ENCODE peak calls at places on chromosomes 13 and 19, in seven cellular contexts. B, A, X, R, G, V and Y are unnamed samples.

GRCh38 chr19:19179548-19180441 is 9.7 kb upstream of the MEF2B start:
- DNase-seq in B (no peak), A (no peak), G (no peak), R (no peak), V (peak), X (no peak), Y (no peak)

GRCh38 chr19:43432866-43433673 is 18.4 kb downstream of the TEX101 start:
- DNase-seq in R (peak), G (no peak), B (peak), X (peak), V (peak), A (no peak), Y (no peak)

GRCh38 chr13:23608704-23609413 is 38.6 kb downstream of the TNFRSF19 start:
- DNase-seq in X (no peak), G (no peak), B (peak), V (no peak), R (no peak), A (no peak), Y (no peak)

GRCh38 chr19:17490411-17490810 is 20.1 kb downstream of the SLC27A1 start:
- DNase-seq in R (no peak), V (no peak), G (no peak), B (no peak), A (no peak), X (no peak), Y (no peak)

GRCh38 chr19:29263305-29264080 is 50.5 kb upstream of the UQCRFS1 start:
- DNase-seq in V (peak), G (no peak), B (peak), A (no peak), X (peak), R (peak), Y (no peak)

GRCh38 chr19:42313096-42313839 is at the start of gene TMEM145:
- DNase-seq in A (no peak), G (no peak), X (peak), B (no peak), V (peak), R (peak), Y (no peak)

GRCh38 chr19:5093297-5093858 is 124.5 kb downstream of the KDM4B start:
- DNase-seq in R (no peak), G (no peak), A (no peak), X (no peak), B (no peak), V (peak), Y (no peak)

GRCh38 chr19:20079487-20079886 is 1.7 kb downstream of the ZNF90 start:
- DNase-seq in G (no peak), A (no peak), B (no peak), X (no peak), R (no peak), V (no peak), Y (no peak)

GRCh38 chr13:96252903-96253302 is 163.0 kb downstream of the HS6ST3 start:
- DNase-seq in A (no peak), V (peak), G (no peak), B (no peak), R (no peak), X (no peak), Y (no peak)

GRCh38 chr13:34507630-34508029 is 434.4 kb upstream of the NBEA start:
- DNase-seq in G (no peak), X (no peak), A (no peak), R (no peak), B (no peak), V (no peak), Y (no peak)

GRCh38 chr13:93227280-93227905 is 786 bp downstream of the GPC6 start:
- DNase-seq in X (no peak), A (no peak), B (no peak), G (no peak), V (peak), R (no peak), Y (no peak)

GRCh38 chr13:25898991-25899390 is 152.8 kb downstream of the SHISA2 start:
- DNase-seq in G (no peak), A (no peak), X (no peak), V (no peak), R (no peak), B (no peak), Y (no peak)

GRCh38 chr13:107301724-107302374 is 733.9 kb upstream of the ARGLU1 start:
- DNase-seq in X (no peak), V (no peak), B (no peak), R (no peak), G (no peak), A (no peak), Y (no peak)

GRCh38 chr13:75357576-75358295 is 124.2 kb downstream of the TBC1D4 start:
- DNase-seq in V (peak), X (peak), G (no peak), R (peak), A (no peak), B (no peak), Y (peak)

GRCh38 chr19:4528843-4529242 is 6.2 kb downstream of the PLIN5 start:
- DNase-seq in V (no peak), G (no peak), X (no peak), A (no peak), B (no peak), R (no peak), Y (no peak)

GRCh38 chr13:87820221-87820620 is 149.1 kb downstream of the SLITRK5 start:
- DNase-seq in A (no peak), B (no peak), G (no peak), R (no peak), X (no peak), V (no peak), Y (no peak)

GRCh38 chr19:38893341-38893771 is 6.1 kb downstream of the SIRT2 start:
- DNase-seq in R (no peak), V (no peak), A (no peak), B (no peak), X (no peak), G (no peak), Y (no peak)

GRCh38 chr13:50685491-50685890 is 158.0 kb downstream of the DLEU7 start:
- DNase-seq in R (peak), X (no peak), A (no peak), G (no peak), B (peak), V (peak), Y (no peak)

GRCh38 chr19:19531951-19532805 is 3.5 kb downstream of the YJEFN3 start:
- DNase-seq in X (peak), V (peak), G (no peak), B (peak), R (peak), A (no peak), Y (no peak)

GRCh38 chr19:39406656-39407393 is at the start of gene ZFP36:
- DNase-seq in G (no peak), V (peak), X (peak), B (peak), R (peak), A (peak), Y (no peak)

GRCh38 chr13:51793570-51794273 is 10.2 kb downstream of the DHRS12 start:
- DNase-seq in A (no peak), V (peak), R (peak), X (peak), G (no peak), B (no peak), Y (no peak)

GRCh38 chr13:101149735-101150380 is 266.4 kb downstream of the NALCN start:
- DNase-seq in V (peak), B (no peak), X (no peak), R (no peak), G (no peak), A (no peak), Y (no peak)

GRCh38 chr19:43752287-43752875 is 2.4 kb downstream of the SMG9 start:
- DNase-seq in V (no peak), G (no peak), X (no peak), A (no peak), R (no peak), B (no peak), Y (no peak)

GRCh38 chr19:11697284-11697855 is 41.4 kb downstream of the ZNF823 start:
- DNase-seq in X (no peak), R (no peak), B (no peak), V (no peak), G (no peak), A (no peak), Y (no peak)

GRCh38 chr19:18785179-18786124 is 5.7 kb downstream of the COMP start:
- DNase-seq in R (peak), V (peak), A (no peak), B (peak), G (no peak), X (peak), Y (no peak)

GRCh38 chr13:27966641-27967202 is 2.4 kb downstream of the CDX2 start:
- DNase-seq in G (no peak), B (no peak), V (no peak), A (no peak), X (no peak), R (no peak), Y (no peak)

GRCh38 chr13:85255978-85256377 is 543.2 kb downstream of the SLITRK6 start:
- DNase-seq in X (no peak), R (no peak), A (no peak), B (no peak), G (no peak), V (no peak), Y (no peak)

GRCh38 chr13:37412271-37412683 is 186.3 kb downstream of the POSTN start:
- DNase-seq in V (no peak), G (no peak), R (no peak), X (no peak), B (no peak), A (no peak), Y (no peak)

GRCh38 chr19:46388311-46389095 is 24.9 kb downstream of the CCDC8 start:
- DNase-seq in X (no peak), R (no peak), G (no peak), V (no peak), B (no peak), A (no peak), Y (no peak)

GRCh38 chr19:50509366-50509765 is 1.6 kb downstream of the JOSD2 start:
- DNase-seq in B (no peak), V (no peak), R (no peak), X (no peak), A (no peak), G (no peak), Y (no peak)

GRCh38 chr13:111902726-111903125 is 164.2 kb upstream of the SOX1 start:
- DNase-seq in B (no peak), G (no peak), V (no peak), X (no peak), A (no peak), R (no peak), Y (no peak)

GRCh38 chr19:31064486-31064885 is 284.8 kb downstream of the TSHZ3 start:
- DNase-seq in V (no peak), G (no peak), R (no peak), B (no peak), X (no peak), A (no peak), Y (peak)

GRCh38 chr13:30373727-30374126 is 48.6 kb upstream of the UBE2L5 start:
- DNase-seq in B (no peak), A (no peak), R (no peak), G (no peak), X (peak), V (no peak), Y (no peak)

GRCh38 chr19:2394669-2395292 is 32.6 kb downstream of the TIMM13 start:
- DNase-seq in R (no peak), V (no peak), G (no peak), A (no peak), B (peak), X (no peak), Y (no peak)

GRCh38 chr19:15315101-15315500 is 17.2 kb downstream of the BRD4 start:
- DNase-seq in R (no peak), A (no peak), B (no peak), V (no peak), G (no peak), X (no peak), Y (no peak)

GRCh38 chr13:43196171-43196611 is 172.8 kb downstream of the DNAJC15 start:
- DNase-seq in A (no peak), G (no peak), B (no peak), X (no peak), V (peak), R (no peak), Y (no peak)

GRCh38 chr19:15438124-15438496 is 11.6 kb downstream of the WIZ start:
- DNase-seq in B (no peak), G (no peak), X (no peak), A (no peak), V (no peak), R (no peak), Y (no peak)